ENCODE peak calls at places on chromosomes 16 and 17, in nine cellular contexts. I, U, K, P, Q, O, M, W and E are unnamed samples. For H3K4me1, the result is how much of the 10 kb centered on the place peaks cover.

GRCh38 chr17:53627511-53627910 is 195.2 kb upstream of the KIF2B start:
- DNase-seq in Q (no peak), P (no peak), W (no peak), O (no peak), U (no peak), I (peak), M (no peak), K (no peak), E (no peak)

GRCh38 chr16:4894276-4895150 is 42.4 kb downstream of the PPL start:
- DNase-seq in I (no peak), O (no peak), K (no peak), U (no peak), P (no peak), M (no peak), Q (no peak), W (no peak), E (no peak)

GRCh38 chr16:19127674-19128131 is 13.9 kb downstream of the ITPRIPL2 start:
- DNase-seq in M (no peak), I (no peak), K (no peak), O (no peak), U (no peak), P (no peak), Q (no peak), W (no peak), E (no peak)

GRCh38 chr17:74822329-74823175 is 37.1 kb downstream of the GRIN2C start:
- DNase-seq in U (no peak), P (no peak), M (no peak), I (no peak), O (no peak), W (no peak), K (no peak), Q (no peak), E (no peak)

GRCh38 chr16:81697321-81697885 is 81.7 kb upstream of the PLCG2 start:
- DNase-seq in O (peak), K (peak), Q (peak), U (no peak), M (no peak), P (peak), W (peak), I (peak), E (peak)

GRCh38 chr17:42618442-42619150 is 9.1 kb downstream of the TUBG1 start:
- DNase-seq in W (no peak), U (peak), P (no peak), K (peak), I (peak), M (no peak), O (peak), Q (no peak), E (peak)

GRCh38 chr17:57727776-57728175 is 17.3 kb downstream of the CCDC182 start:
- DNase-seq in P (no peak), M (no peak), O (no peak), W (no peak), Q (no peak), U (no peak), I (no peak), K (no peak), E (no peak)

GRCh38 chr16:66503030-66503429 is 46.9 kb downstream of the TK2 start:
- DNase-seq in O (no peak), I (no peak), P (peak), M (no peak), K (no peak), Q (no peak), U (peak), W (no peak), E (no peak)

DNA sequence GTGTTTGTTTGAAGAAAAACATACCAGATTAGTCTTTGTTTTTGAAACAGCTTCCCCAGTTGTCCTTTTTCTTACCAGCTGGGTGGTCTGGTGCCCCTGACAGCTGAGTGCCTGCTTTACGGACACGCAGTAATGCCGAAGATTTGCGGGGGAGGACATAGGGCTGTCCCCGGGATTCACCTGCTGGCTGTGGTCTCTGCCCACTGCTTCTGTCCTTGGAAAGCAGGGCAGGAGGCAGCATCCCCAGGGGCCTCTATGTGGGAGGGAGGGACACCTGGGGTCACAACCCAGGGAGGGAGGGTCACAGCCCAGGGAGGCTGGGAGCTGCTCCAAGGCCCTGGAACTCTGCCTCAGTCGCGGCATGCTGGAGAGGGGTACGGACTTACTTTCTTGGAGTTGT is 221.7 kb downstream of the NTN1 start:
- DNase-seq in K (no peak), O (no peak), P (peak), U (no peak), Q (no peak), M (no peak), W (no peak), I (no peak), E (no peak)
- H3K4me1 ChIP-seq in K (under half), O (under half), P (under half), U (under half), Q (under half), M (under half), W (under half), I (under half), E (under half)

DNA sequence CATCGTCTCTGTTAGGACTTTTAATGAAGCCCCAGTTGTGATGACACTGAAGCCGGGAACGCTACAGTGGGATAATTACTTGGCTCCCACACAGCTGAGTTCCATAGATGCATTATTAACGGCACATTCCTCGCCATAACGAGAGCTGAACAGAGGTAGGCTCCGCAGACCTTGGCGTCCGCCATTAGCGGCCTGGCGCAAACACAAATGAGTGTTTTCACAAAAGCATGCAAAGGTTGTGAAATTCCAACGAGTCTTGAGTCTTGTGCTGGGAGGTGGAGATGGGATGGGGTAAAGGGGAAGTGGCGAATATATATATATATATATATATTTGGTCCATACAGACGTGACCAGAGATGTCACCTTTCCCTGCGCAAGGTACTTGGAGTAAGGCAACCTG is 216.1 kb downstream of the C16orf78 start:
- DNase-seq in O (no peak), K (no peak), I (no peak), Q (no peak), P (no peak), W (no peak), M (peak), U (no peak), E (no peak)
- H3K27ac ChIP-seq in O (no peak), K (no peak), I (no peak), Q (no peak), P (no peak), W (no peak), M (peak), U (no peak), E (no peak)

DNA sequence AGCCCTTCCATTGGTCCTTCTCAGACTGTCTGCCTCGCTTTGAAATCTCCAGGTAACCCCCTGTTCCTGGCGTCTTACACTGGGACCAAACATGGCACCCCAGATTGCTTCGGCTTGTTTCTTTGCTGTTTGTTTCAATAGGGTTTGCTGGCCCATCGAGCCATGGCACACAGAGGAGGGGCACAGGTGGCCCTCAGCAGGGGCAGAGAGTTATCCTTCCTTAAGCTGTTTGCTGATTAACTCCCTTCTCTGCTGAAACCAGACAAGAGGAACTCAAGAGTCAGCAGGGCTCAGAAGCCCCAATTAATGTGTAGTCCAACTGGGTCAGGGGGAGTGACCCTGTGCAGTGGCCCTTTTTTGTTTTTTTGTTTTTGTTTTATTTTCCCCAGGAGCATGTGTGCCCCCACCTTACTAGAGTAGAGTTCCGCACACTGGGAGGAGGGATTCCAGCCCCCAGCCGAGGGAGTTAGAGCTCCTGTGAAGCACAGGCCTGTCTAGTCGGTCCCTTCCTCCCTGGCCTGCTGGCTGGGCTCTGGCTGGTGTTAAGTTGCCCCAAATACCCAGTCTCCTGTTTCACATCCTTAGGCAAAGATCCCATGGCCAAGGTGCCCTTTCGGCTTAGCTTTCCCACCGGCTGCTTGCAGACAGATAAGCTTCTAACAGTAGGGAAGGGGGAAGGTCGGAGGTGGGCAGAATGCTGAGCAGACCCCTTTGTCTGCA is 39.3 kb downstream of the YPEL2 start:
- DNase-seq in Q (no peak), M (peak), I (no peak), W (no peak), O (no peak), P (no peak), U (no peak), K (peak), E (no peak)
- H3K4me1 ChIP-seq in Q (half or more), M (under half), I (under half), W (under half), O (half or more), P (under half), U (under half), K (half or more), E (half or more)

GRCh38 chr16:8644513-8645140 is 23.1 kb downstream of the METTL22 start:
- DNase-seq in O (no peak), I (no peak), M (no peak), U (no peak), Q (peak), W (no peak), P (no peak), K (no peak), E (peak)

GRCh38 chr16:8645141-8645521 is 23.6 kb downstream of the METTL22 start:
- DNase-seq in W (no peak), U (no peak), P (no peak), O (no peak), K (no peak), Q (no peak), I (no peak), M (no peak), E (no peak)

GRCh38 chr16:8639694-8640093 is 18.2 kb downstream of the METTL22 start:
- DNase-seq in Q (no peak), P (no peak), W (no peak), K (no peak), M (no peak), I (no peak), O (no peak), U (no peak), E (no peak)

GRCh38 chr16:8644151-8644512 is 22.6 kb downstream of the METTL22 start:
- DNase-seq in W (no peak), Q (no peak), U (no peak), I (no peak), O (no peak), P (no peak), M (no peak), K (no peak), E (no peak)

GRCh38 chr16:8641671-8642070 is 20.2 kb downstream of the METTL22 start:
- DNase-seq in O (no peak), U (no peak), P (no peak), M (no peak), K (no peak), W (no peak), I (no peak), Q (no peak), E (no peak)
- H3K27ac ChIP-seq in O (no peak), U (no peak), P (no peak), M (no peak), K (no peak), W (no peak), I (no peak), Q (no peak), E (no peak)

DNA sequence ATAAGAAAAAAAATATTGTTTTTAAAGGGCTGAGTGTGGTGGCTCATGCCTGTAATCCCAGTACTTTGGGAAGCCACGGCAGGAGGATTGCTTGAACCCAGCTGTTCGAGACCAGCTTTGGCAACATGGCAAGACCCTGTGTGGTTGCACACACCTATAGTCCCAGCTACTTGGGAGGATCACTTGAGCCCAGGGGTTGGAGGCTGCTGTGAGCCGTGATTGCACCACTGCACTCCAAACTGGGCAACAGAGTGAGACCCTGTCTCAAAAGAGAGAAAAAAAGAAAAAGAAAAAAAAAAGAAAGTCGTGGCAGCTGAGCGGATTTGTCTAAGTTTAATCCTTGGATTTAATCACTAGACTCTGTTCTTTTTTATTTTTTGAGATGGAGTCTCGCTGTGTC is 6.3 kb upstream of the FCSK start:
- DNase-seq in Q (no peak), I (no peak), K (no peak), P (no peak), O (no peak), W (no peak), U (no peak), M (no peak), E (no peak)
- H3K4me1 ChIP-seq in Q (under half), I (under half), K (under half), P (under half), O (under half), W (under half), U (under half), M (under half), E (under half)

GRCh38 chr17:12664252-12664651 is 1.4 kb upstream of the MYOCD start:
- DNase-seq in I (no peak), U (no peak), O (no peak), P (no peak), M (no peak), W (no peak), K (no peak), Q (no peak), E (no peak)
- H3K27ac ChIP-seq in I (no peak), U (peak), O (no peak), P (peak), M (no peak), W (no peak), K (no peak), Q (no peak), E (no peak)

GRCh38 chr16:68083239-68083781 is 1.9 kb upstream of the NFATC3 start:
- DNase-seq in W (no peak), U (no peak), O (no peak), Q (no peak), P (no peak), K (no peak), I (no peak), M (no peak), E (peak)

GRCh38 chr16:68083861-68084503 is 1.2 kb upstream of the NFATC3 start:
- DNase-seq in W (no peak), P (peak), M (peak), I (peak), K (no peak), Q (no peak), U (no peak), O (no peak), E (no peak)

GRCh38 chr16:68085259-68086071 is at the start of gene NFATC3:
- DNase-seq in M (no peak), Q (peak), P (peak), O (peak), K (peak), U (peak), I (peak), W (peak), E (peak)

GRCh38 chr16:68086336-68086821 is 1.2 kb downstream of the NFATC3 start:
- DNase-seq in M (no peak), I (peak), U (no peak), Q (no peak), K (no peak), O (no peak), P (no peak), W (no peak), E (no peak)

DNA sequence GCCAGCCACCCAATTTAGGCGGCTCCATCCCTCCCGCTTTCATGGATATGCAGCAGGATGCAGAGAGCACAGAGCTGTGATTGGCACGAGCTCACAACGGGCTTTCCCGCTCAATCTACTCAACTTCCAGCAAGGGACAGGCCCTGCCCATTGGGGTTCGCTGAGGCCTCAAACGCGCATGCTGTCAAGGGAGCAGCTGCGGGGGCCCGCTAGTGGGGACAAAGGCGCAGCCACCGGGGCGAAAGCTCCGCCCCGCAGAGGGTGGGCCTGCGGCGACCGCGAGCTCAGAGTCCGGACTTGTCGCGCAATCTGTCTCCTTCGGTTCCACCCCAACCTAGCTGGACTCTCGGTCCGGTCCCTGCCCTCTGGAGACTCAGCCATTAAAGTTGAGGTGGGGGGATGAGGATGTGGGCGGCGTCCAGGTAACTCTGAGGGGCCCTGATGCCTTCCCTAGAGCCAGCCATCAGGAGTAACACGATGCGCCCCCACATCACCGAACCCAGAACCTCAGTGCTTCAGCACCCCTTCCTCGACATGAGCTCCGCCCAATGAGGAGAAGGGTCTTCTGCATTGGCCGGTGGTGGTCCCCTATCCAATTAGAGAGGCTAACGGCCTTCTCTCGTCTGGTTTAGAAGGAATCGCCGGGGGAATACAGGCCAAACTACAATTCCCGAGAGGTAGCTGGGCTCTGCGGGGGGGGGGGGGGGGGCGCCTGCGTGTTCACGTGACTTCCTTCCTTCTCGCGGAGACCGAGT is 489 bp upstream of the NFATC3 start:
- DNase-seq in W (no peak), U (peak), I (peak), M (peak), P (peak), Q (peak), O (peak), K (peak), E (peak)
- H3K4me1 ChIP-seq in W (under half), U (under half), I (under half), M (under half), P (under half), Q (half or more), O (half or more), K (half or more), E (under half)

GRCh38 chr17:45277216-45277849 is 15.4 kb upstream of the SPATA32 start:
- DNase-seq in O (peak), Q (peak), I (peak), K (peak), M (peak), P (peak), W (peak), U (peak), E (peak)

GRCh38 chr17:45274033-45274432 is 12.1 kb upstream of the SPATA32 start:
- DNase-seq in W (no peak), M (no peak), U (no peak), I (no peak), Q (no peak), P (no peak), O (no peak), K (no peak), E (no peak)

GRCh38 chr17:45276031-45276430 is 14.1 kb upstream of the SPATA32 start:
- DNase-seq in I (peak), U (peak), K (no peak), W (no peak), Q (no peak), M (no peak), P (no peak), O (no peak), E (no peak)

GRCh38 chr17:45279898-45280297 is 18.0 kb upstream of the SPATA32 start:
- DNase-seq in U (no peak), W (no peak), M (no peak), P (peak), Q (no peak), O (no peak), I (no peak), K (no peak), E (no peak)

GRCh38 chr17:45277992-45278391 is 16.1 kb upstream of the SPATA32 start:
- DNase-seq in W (no peak), K (no peak), P (no peak), I (peak), Q (no peak), O (no peak), U (peak), M (no peak), E (no peak)
- H3K27ac ChIP-seq in W (peak), K (peak), P (peak), I (no peak), Q (no peak), O (no peak), U (peak), M (no peak), E (peak)